ENCODE peak calls at places on chromosomes 13 and 19, in four cellular contexts. K is GM12878, J is H1, P is HepG2. A is an unnamed sample.

GRCh38 chr13:73168993-73169401 is 110.2 kb downstream of the KLF5 start:
- DNase-seq in K (no peak), J (peak), P (no peak), A (no peak)

GRCh38 chr19:3178377-3178972 is at the start of gene S1PR4:
- DNase-seq in K (no peak), J (no peak), P (no peak), A (no peak)

GRCh38 chr13:93193682-93194081 is 32.9 kb upstream of the GPC6 start:
- DNase-seq in K (no peak), J (no peak), P (no peak), A (no peak)

GRCh38 chr19:14375582-14376291 is 5.5 kb upstream of the ADGRE5 start:
- DNase-seq in K (no peak), J (no peak), P (no peak), A (no peak)

GRCh38 chr13:23753523-23753922 is 135.7 kb downstream of the MIPEP start:
- DNase-seq in K (no peak), J (no peak), P (peak), A (no peak)

GRCh38 chr19:42115219-42115618 is 17.0 kb downstream of the POU2F2 start:
- DNase-seq in K (no peak), J (no peak), P (no peak), A (no peak)

GRCh38 chr13:31663880-31664585 is 75.3 kb upstream of the RXFP2 start:
- DNase-seq in K (no peak), J (no peak), P (no peak), A (no peak)

GRCh38 chr13:69524459-69525155 is 583.0 kb upstream of the ATXN8OS start:
- DNase-seq in K (no peak), J (no peak), P (no peak), A (no peak)

GRCh38 chr13:21218351-21219043 is 42.0 kb downstream of the MRPL57 start:
- DNase-seq in K (peak), J (no peak), P (no peak), A (no peak)

DNA sequence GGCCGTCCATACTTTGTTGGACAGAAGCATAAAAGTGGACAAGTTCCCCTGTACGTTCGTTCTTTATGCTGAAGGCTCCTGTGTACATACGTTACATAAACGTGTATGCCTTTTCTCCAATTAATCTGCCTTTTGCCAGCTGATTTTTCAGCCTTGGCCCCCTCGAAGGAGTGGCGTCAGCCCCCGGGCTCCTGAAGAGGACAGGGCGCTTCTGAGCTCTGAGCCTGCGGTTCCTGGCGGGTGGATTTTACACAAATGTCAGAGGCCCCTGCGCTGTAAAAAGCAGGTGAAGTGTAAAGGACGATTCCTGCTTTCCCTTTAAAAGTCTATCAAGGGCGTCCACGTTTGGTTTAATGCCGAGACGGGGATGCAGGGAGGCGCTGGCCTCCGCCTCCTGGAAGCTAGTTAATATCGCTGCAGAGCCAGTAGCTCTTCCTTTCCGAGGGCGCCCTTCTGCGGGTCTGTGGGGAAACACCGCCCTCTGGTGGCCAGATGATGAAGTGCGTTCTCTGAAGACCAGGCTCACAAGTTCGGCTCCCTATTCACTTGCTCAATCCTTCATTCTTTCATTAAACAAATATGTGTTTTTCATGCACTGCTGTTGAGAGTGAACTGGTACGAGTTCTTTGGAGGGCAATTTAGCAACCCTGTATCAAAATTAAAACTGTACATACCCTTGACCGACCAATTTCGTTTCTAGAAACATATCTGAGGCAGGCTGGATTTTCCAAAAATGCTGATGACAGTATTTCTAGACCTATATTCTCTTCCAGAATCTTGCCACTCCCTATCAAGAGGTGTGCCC is 62.0 kb downstream of the GPR12 start:
- DNase-seq in K (peak), J (peak), P (peak), A (peak)
- TF ChIP-seq POLR2AphosphoS5 in K (no peak), J (no peak), P (no peak), A (no peak)

GRCh38 chr13:113863511-113864302 is at the start of gene GAS6:
- DNase-seq in K (no peak), J (no peak), P (no peak), A (peak)
- TF ChIP-seq CREB1 in K (no peak), J (no peak), P (no peak), A (no peak)

GRCh38 chr13:98022210-98022609 is 68.7 kb downstream of the IPO5 start:
- DNase-seq in K (no peak), J (no peak), P (peak), A (no peak)
- TF ChIP-seq HDAC6 in K (no peak), J (no peak), P (no peak), A (no peak)

GRCh38 chr19:29660835-29661234 is 4.4 kb upstream of the PLEKHF1 start:
- DNase-seq in K (no peak), J (no peak), P (no peak), A (peak)

GRCh38 chr19:29662278-29662603 is 3.0 kb upstream of the PLEKHF1 start:
- DNase-seq in K (no peak), J (no peak), P (no peak), A (no peak)

GRCh38 chr19:29663861-29664752 is 1.2 kb upstream of the PLEKHF1 start:
- DNase-seq in K (no peak), J (no peak), P (no peak), A (no peak)

GRCh38 chr19:29664753-29665214 is 477 bp upstream of the PLEKHF1 start:
- DNase-seq in K (no peak), J (no peak), P (no peak), A (no peak)

DNA sequence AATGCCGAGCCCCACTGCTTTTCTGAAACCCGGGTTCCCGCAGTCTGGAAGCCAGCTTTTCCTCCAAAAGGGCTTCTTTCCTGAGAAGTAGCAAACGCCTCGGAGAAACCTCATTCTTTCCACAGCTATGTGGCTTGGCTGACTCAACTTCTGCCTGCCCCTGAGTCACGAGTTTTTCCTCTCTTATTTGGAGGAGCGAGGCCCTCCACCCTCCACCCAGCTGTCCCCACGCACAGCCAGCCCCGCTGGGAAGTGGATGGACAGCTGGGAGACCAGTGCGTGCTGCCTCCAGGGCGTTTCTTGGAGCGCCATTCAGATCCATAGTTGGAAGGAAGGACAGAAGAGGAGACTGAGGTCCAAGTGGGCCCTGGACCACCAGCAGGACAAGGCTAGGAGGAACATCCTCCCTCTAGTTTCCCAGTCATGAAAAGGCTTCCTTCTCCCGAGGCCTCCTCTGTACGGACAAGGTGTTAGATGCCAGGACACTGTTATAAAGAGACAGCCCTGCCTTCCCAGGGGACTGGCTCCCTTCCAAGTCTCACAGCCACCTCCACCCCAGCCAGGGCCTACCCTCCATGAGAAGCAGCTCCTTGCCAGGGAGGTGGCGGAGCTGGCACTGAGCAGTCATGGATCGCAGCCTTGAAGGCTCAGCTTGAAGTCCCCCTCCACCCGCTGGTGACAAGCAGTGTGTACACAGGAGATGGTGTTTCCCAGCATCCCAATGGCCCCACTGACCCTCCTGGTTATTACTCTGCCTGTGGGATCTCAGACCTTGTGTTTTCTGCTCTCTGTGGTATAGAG is 2.5 kb upstream of the PLEKHF1 start:
- DNase-seq in K (no peak), J (no peak), P (no peak), A (peak)
- TF ChIP-seq POLR2AphosphoS5 in K (no peak), J (no peak), P (no peak), A (no peak)

GRCh38 chr13:112519517-112520060 is 68.4 kb downstream of the TUBGCP3 start:
- DNase-seq in K (no peak), J (no peak), P (no peak), A (no peak)
- TF ChIP-seq CREB1 in K (no peak), J (no peak), P (no peak), A (no peak)

GRCh38 chr13:39297664-39298171 is 259.5 kb downstream of the NHLRC3 start:
- DNase-seq in K (no peak), J (no peak), P (no peak), A (no peak)

GRCh38 chr13:39297023-39297422 is 258.8 kb downstream of the NHLRC3 start:
- DNase-seq in K (no peak), J (no peak), P (no peak), A (no peak)

DNA sequence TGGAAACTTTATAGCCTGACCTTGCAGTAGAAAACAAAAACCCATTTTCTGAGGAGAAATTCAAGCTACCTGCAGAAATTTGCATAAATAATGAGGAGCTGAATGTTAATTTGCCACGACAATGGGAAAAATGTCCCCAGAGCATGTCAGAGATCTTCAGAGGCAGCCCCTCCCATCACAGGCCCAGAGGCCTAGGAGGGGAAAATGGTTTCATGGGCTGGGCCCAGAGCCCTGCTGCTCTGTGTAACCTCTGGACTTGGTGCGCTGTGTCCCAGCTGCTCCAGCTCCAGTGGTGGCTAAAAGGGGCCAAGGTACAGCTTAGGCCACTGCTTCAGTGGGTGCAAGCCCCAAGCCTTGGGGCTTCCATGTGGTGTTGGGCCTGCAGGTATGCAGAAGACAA is 257.9 kb downstream of the NHLRC3 start:
- DNase-seq in K (no peak), J (no peak), P (no peak), A (no peak)
- TF ChIP-seq HDAC6 in K (no peak), J (no peak), P (no peak), A (no peak)